ENCODE peak calls at places on chromosomes 13 and 19, in six cellular contexts. C, U, M, W, B and Y are unnamed samples.
A peak's percentile ranks its signal among the peaks of the same experiment; 100 is the strongest.

GRCh38 chr19:50796634-50797428 is 6.6 kb downstream of the ACP4 start:
- DNase-seq in C (no peak), U (no peak), M (no peak), W (no peak), B (no peak), Y (no peak)

GRCh38 chr19:19508217-19508616 is 7.1 kb downstream of the TSSK6 start:
- DNase-seq in C (no peak), U (no peak), M (no peak), W (no peak), B (no peak), Y (no peak)

GRCh38 chr13:23876265-23876664 is 12.9 kb downstream of the MIPEP start:
- DNase-seq in C (peak; percentile 36), U (no peak), M (no peak), W (no peak), B (no peak), Y (no peak)

GRCh38 chr19:18775586-18776287 is 15.4 kb downstream of the COMP start:
- DNase-seq in C (no peak), U (no peak), M (no peak), W (no peak), B (no peak), Y (no peak)

GRCh38 chr13:73368608-73369007 is 309.8 kb downstream of the KLF5 start:
- DNase-seq in C (no peak), U (no peak), M (no peak), W (no peak), B (peak; percentile 49), Y (no peak)

GRCh38 chr19:39355253-39355652 is 13.0 kb downstream of the SAMD4B start:
- DNase-seq in C (no peak), U (no peak), M (no peak), W (no peak), B (no peak), Y (no peak)

GRCh38 chr13:31742102-31742695 is 2.9 kb downstream of the RXFP2 start:
- DNase-seq in C (peak; percentile 66), U (peak; percentile 8), M (peak; percentile 55), W (peak; percentile 1), B (peak; percentile 55), Y (peak; percentile 53)

GRCh38 chr19:10095948-10096614 is 6.4 kb downstream of the ANGPTL6 start:
- DNase-seq in C (peak; percentile 99), U (no peak), M (peak; percentile 96), W (peak; percentile 97), B (peak; percentile 75), Y (peak; percentile 99)

GRCh38 chr13:40061466-40062450 is 406.3 kb downstream of the COG6 start:
- DNase-seq in C (no peak), U (no peak), M (no peak), W (no peak), B (no peak), Y (no peak)

GRCh38 chr13:37094840-37095239 is 10.6 kb downstream of the CSNK1A1L start:
- DNase-seq in C (no peak), U (no peak), M (no peak), W (no peak), B (no peak), Y (no peak)

GRCh38 chr19:11787536-11787935 is 10.8 kb upstream of the ZNF491 start:
- DNase-seq in C (no peak), U (no peak), M (no peak), W (no peak), B (no peak), Y (no peak)

GRCh38 chr19:15175609-15176008 is 25.2 kb downstream of the NOTCH3 start:
- DNase-seq in C (no peak), U (no peak), M (no peak), W (no peak), B (no peak), Y (no peak)

GRCh38 chr19:15169541-15170285 is 31.1 kb downstream of the NOTCH3 start:
- DNase-seq in C (no peak), U (no peak), M (no peak), W (no peak), B (no peak), Y (no peak)

GRCh38 chr19:15177269-15178116 is 23.3 kb downstream of the NOTCH3 start:
- DNase-seq in C (peak; percentile 95), U (peak; percentile 4), M (peak; percentile 92), W (peak; percentile 84), B (peak; percentile 53), Y (peak; percentile 92)

GRCh38 chr19:15170345-15170744 is 30.4 kb downstream of the NOTCH3 start:
- DNase-seq in C (no peak), U (no peak), M (peak; percentile 17), W (no peak), B (no peak), Y (no peak)

DNA sequence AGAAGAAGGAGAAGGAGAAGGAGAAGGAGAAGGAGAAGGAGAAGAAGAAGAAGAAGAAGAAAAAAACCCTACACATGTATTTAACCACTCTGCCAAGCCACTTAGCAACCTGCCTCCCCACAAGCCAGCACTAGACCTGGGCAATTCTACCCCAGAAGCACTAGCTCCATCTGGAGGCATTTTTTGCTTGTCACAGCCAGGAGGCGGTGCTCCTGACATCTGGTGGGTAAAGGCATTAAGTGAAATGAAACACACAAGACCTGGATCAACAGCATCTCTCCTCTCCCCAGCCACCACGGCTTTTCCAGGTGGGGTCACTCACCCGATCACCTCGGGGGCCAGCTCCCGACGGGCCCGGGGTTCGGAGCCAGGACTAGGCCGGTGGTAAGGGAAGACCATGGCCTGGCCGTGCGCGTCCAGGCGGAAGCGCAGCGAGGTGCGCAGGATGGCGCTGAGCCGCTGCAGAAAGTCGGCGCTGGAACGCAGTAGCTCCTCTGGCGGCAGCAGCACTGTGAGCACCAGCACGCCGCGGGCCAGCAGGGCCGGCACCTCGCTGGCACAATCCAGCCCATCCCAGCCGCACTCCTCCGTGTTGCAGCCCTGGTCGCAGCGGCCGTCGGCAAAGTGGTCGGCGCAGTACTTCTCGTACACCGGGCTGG is 26.9 kb downstream of the NOTCH3 start:
- DNase-seq in C (no peak), U (no peak), M (no peak), W (no peak), B (no peak), Y (no peak)
- TF ChIP-seq CTCF in C (peak; percentile 19), U (peak; percentile 41), M (peak; percentile 22), W (peak; percentile 30), B (no peak), Y (peak; percentile 48)

GRCh38 chr19:44653343-44653742 is 9.6 kb downstream of the PVR start:
- DNase-seq in C (no peak), U (no peak), M (no peak), W (no peak), B (no peak), Y (no peak)

GRCh38 chr19:44657211-44657921 is 13.7 kb downstream of the PVR start:
- DNase-seq in C (peak; percentile 86), U (no peak), M (peak; percentile 87), W (peak; percentile 57), B (no peak), Y (peak; percentile 84)

GRCh38 chr19:44649578-44650145 is 6.0 kb downstream of the PVR start:
- DNase-seq in C (no peak), U (no peak), M (no peak), W (no peak), B (no peak), Y (no peak)

GRCh38 chr19:44658069-44658727 is 13.1 kb upstream of the CEACAM19 start:
- DNase-seq in C (no peak), U (no peak), M (no peak), W (no peak), B (no peak), Y (no peak)

DNA sequence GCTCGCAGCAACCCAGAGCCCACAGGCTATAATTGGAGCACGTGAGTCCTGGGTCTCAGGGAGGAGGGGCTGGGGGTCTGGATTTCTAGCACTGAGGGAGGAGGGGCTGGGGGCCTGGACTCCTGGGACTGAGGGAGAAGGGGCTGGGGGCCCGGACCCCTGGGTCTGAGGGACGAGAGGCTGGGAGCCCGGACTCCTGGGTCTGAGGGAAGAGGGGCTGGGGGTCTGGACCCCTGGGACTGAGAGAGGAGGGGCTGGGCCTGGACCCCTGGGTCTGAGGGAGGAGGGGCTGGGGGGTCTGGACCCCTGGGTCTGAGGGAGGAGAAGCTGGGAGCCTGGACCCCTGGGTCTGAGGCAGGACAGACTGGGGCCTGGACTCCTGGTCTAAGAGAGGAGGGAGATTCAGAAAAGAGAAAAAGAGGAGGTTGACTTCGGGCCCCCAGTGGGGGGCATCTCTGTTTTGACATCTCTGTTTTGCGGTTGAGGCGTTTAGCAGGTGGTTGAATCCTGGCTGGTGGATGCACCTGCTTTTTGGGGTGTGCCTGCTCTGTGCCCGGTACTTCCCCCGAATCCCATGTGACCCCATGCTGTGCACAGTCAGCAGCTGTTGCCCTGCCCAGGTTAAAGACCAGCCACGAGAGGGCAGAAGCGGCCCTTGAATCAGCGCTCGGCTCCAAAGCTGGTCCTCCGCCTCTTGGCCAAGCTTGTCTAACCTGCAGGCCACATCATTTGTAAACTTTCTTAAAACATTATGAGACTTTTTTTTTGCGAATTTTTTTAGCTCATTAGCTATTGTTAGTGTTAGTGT is 10.5 kb downstream of the PVR start:
- DNase-seq in C (no peak), U (peak; percentile 38), M (peak; percentile 90), W (peak; percentile 65), B (peak; percentile 69), Y (peak; percentile 88)
- TF ChIP-seq CTCF in C (no peak), U (peak; percentile 81), M (peak; percentile 95), W (peak; percentile 92), B (no peak), Y (peak; percentile 88)

DNA sequence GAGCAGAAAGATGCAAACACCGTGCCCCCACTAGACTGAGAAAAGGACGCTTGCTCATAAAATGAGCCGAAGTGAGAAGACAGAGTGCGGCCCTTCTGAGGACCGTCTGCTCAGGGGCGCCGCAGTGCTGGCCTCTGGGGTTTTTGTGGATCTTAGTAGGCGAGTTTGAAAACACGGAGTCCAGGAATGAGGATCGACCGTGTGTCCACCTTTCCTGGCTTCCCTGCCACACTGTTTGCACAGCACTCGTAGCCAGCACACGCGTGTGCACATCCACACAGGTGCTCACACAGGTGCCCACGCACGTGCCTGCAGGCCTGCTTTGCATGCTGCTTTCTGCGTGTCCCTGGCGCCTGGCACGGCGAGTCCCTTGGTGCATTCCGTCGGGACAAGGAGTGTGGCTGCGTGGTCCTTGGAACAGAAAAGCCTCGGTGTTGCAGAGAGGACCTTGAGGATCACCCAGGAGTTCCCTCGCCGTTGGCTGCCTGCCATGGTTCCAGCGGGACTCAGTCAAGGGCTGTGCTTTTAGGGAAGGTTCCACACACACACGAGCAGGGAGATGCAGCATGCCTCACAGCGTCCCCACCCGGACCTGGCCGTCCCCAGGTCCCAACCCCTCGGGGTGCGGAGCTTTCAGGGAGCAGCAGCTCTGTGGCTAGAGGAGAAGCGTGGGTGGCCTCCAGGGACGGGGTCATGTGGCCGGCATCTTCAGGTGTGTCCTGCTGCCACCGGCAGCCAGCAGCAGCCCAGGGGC is 10.1 kb upstream of the ZNF554 start:
- DNase-seq in C (peak; percentile 8), U (no peak), M (no peak), W (no peak), B (no peak), Y (peak; percentile 24)
- TF ChIP-seq CTCF in C (no peak), U (no peak), M (no peak), W (no peak), B (no peak), Y (no peak)

GRCh38 chr13:29707876-29708543 is 112.5 kb upstream of the SLC7A1 start:
- DNase-seq in C (peak; percentile 41), U (no peak), M (peak; percentile 56), W (no peak), B (no peak), Y (peak; percentile 53)
- TF ChIP-seq CTCF in C (peak; percentile 72), U (peak; percentile 78), M (peak; percentile 64), W (peak; percentile 88), B (no peak), Y (peak; percentile 84)

DNA sequence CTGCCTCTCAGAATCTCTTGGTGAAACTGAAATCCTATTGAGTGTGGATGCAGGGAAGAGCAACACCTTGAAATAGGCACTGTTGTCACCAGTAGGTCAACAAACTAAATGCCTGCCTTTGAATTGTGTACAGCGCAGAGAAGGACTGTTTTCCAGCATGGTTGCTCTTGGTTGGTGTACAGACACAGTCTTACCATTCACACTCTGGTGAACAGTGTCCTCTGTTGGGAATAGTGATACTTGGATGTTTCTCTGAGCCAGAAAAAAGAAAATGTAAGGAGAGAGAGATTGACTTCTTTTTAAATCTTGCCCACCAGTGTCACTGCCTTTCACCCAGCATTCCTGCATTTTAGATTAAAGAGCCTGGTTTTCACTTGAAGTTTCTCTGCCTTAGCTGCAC is 179.7 kb downstream of the STK24 start:
- DNase-seq in C (no peak), U (no peak), M (no peak), W (no peak), B (no peak), Y (no peak)
- TF ChIP-seq CTCF in C (peak; percentile 42), U (no peak), M (no peak), W (no peak), B (no peak), Y (no peak)